ENCODE peak calls at places on chromosomes 16 and 17, in six cellular contexts. L is activated CD4-positive, CD25-positive, alpha-beta regulatory T cell; K is HT-29; C is effector memory CD8-positive, alpha-beta T cell; A is NCI-H460; Z is non-pigmented ciliary epithelial cell. W is an unnamed sample.
A peak's percentile ranks its signal among the peaks of the same experiment; 100 is the strongest.

GRCh38 chr17:39222866-39223834 is 2.6 kb downstream of the STAC2 start:
- DNase-seq in K (no peak), Z (no peak), C (no peak), L (no peak), A (no peak), W (no peak)

GRCh38 chr16:81873843-81874752 is 95.0 kb downstream of the PLCG2 start:
- DNase-seq in C (peak; percentile 56), Z (peak; percentile 17), K (peak; percentile 85), L (peak; percentile 4), A (peak; percentile 25), W (no peak)

GRCh38 chr17:40417258-40417608 is 463 bp downstream of the TOP2A start:
- DNase-seq in A (no peak), C (peak; percentile 22), Z (no peak), K (peak; percentile 56), L (no peak), W (peak; percentile 7)

GRCh38 chr17:36592316-36592710 is 634 bp downstream of the DHRS11 start:
- DNase-seq in A (no peak), C (no peak), L (no peak), K (no peak), Z (no peak), W (no peak)

GRCh38 chr17:9220466-9221230 is 199.3 kb downstream of the NTN1 start:
- DNase-seq in L (no peak), C (no peak), A (no peak), Z (no peak), K (no peak), W (no peak)

GRCh38 chr16:7013990-7014389 is 318.7 kb upstream of the RBFOX1 start:
- DNase-seq in L (no peak), K (no peak), A (peak; percentile 6), Z (no peak), C (no peak), W (no peak)

GRCh38 chr16:58843675-58844074 is 109.6 kb upstream of the GOT2 start:
- DNase-seq in A (peak; percentile 50), Z (peak; percentile 26), C (no peak), L (no peak), K (peak; percentile 53), W (no peak)

GRCh38 chr17:76405607-76405966 is 21.2 kb downstream of the SPHK1 start:
- DNase-seq in A (no peak), L (no peak), C (no peak), Z (no peak), K (no peak), W (no peak)

GRCh38 chr16:21713549-21714368 is 50.0 kb downstream of the OTOA start:
- DNase-seq in C (no peak), A (no peak), Z (no peak), L (no peak), K (no peak), W (no peak)

GRCh38 chr17:31425646-31426045 is 34.2 kb downstream of the RAB11FIP4 start:
- DNase-seq in A (no peak), K (no peak), C (no peak), L (no peak), Z (no peak), W (no peak)

GRCh38 chr16:82630219-82630618 is 3.5 kb downstream of the CDH13 start:
- DNase-seq in A (peak; percentile 71), K (no peak), L (no peak), C (no peak), Z (no peak), W (peak; percentile 51)

GRCh38 chr17:32610027-32610650 is 123.3 kb downstream of the CDK5R1 start:
- DNase-seq in K (no peak), C (no peak), A (no peak), L (no peak), Z (no peak), W (no peak)

GRCh38 chr17:50559674-50560184 is 786 bp upstream of the CACNA1G start:
- DNase-seq in L (no peak), A (peak; percentile 35), C (no peak), K (no peak), Z (no peak), W (no peak)

GRCh38 chr17:34499576-34499975 is 79.8 kb upstream of the TMEM132E start:
- DNase-seq in K (peak; percentile 66), L (no peak), C (no peak), A (peak; percentile 33), Z (no peak), W (no peak)

GRCh38 chr17:63613663-63614062 is 8.6 kb upstream of the MAP3K3 start:
- DNase-seq in C (no peak), A (no peak), Z (no peak), K (no peak), L (no peak), W (no peak)

GRCh38 chr16:12185563-12185962 is 209.0 kb downstream of the SNX29 start:
- DNase-seq in A (no peak), L (no peak), C (no peak), Z (no peak), K (no peak), W (no peak)

GRCh38 chr17:43766413-43767052 is 7.9 kb upstream of the SOST start:
- DNase-seq in A (peak; percentile 48), L (no peak), C (peak; percentile 54), Z (no peak), K (peak; percentile 72), W (no peak)

GRCh38 chr16:65274576-65274975 is 152.7 kb upstream of the CDH11 start:
- DNase-seq in K (no peak), A (no peak), C (no peak), Z (no peak), L (no peak), W (no peak)

GRCh38 chr16:20041924-20042596 is 31.6 kb downstream of the GPR139 start:
- DNase-seq in A (no peak), L (no peak), K (no peak), C (no peak), Z (no peak), W (no peak)

GRCh38 chr17:83062011-83062817 is 17.2 kb upstream of the METRNL start:
- DNase-seq in K (no peak), A (no peak), Z (no peak), L (no peak), C (no peak), W (no peak)

GRCh38 chr16:10745856-10746255 is 2.2 kb downstream of the NUBP1 start:
- DNase-seq in A (no peak), Z (no peak), L (no peak), C (no peak), K (no peak), W (no peak)

GRCh38 chr16:802914-803750 is 2.6 kb upstream of the GNG13 start:
- DNase-seq in K (no peak), L (no peak), A (no peak), C (no peak), Z (no peak), W (no peak)

GRCh38 chr17:47720196-47720595 is 12.8 kb upstream of the TBX21 start:
- DNase-seq in Z (no peak), K (no peak), C (no peak), A (no peak), L (no peak), W (no peak)

GRCh38 chr17:61551255-61551742 is 39.7 kb downstream of the NACA2 start:
- DNase-seq in A (peak; percentile 45), K (peak; percentile 71), L (no peak), Z (no peak), C (no peak), W (peak; percentile 9)

GRCh38 chr17:62562656-62563055 is 64.8 kb upstream of the MRC2 start:
- DNase-seq in C (no peak), A (peak; percentile 48), L (no peak), K (peak; percentile 11), Z (no peak), W (peak; percentile 29)

GRCh38 chr16:3919413-3919812 is 38.9 kb upstream of the CREBBP start:
- DNase-seq in L (no peak), Z (no peak), A (no peak), C (no peak), K (no peak), W (no peak)

GRCh38 chr17:32783602-32784001 is 93.3 kb downstream of the MYO1D start:
- DNase-seq in C (no peak), A (peak; percentile 45), L (no peak), K (peak; percentile 89), Z (peak; percentile 28), W (no peak)

GRCh38 chr16:8798174-8798527 is 512 bp downstream of the PMM2 start:
- DNase-seq in L (no peak), K (no peak), Z (peak; percentile 2), A (no peak), C (no peak), W (no peak)

GRCh38 chr17:73551756-73552155 is 92.5 kb downstream of the SDK2 start:
- DNase-seq in C (no peak), Z (no peak), L (no peak), A (no peak), K (no peak), W (no peak)

GRCh38 chr17:50710650-50711049 is 2.9 kb upstream of the ANKRD40 start:
- DNase-seq in Z (no peak), C (no peak), K (no peak), L (no peak), A (no peak), W (no peak)

GRCh38 chr16:2784536-2785100 is 2.7 kb downstream of the PRSS33 start:
- DNase-seq in L (no peak), Z (no peak), A (no peak), C (no peak), K (no peak), W (no peak)

GRCh38 chr16:1088295-1089170 is 7.5 kb downstream of the C1QTNF8 start:
- DNase-seq in A (no peak), Z (no peak), K (no peak), C (no peak), L (no peak), W (no peak)

GRCh38 chr17:67390646-67391480 is 13.8 kb downstream of the PITPNC1 start:
- DNase-seq in K (peak; percentile 95), C (peak; percentile 43), A (peak; percentile 93), L (peak; percentile 10), Z (peak; percentile 83), W (no peak)

GRCh38 chr17:41415833-41416335 is 8.5 kb downstream of the KRT37 start:
- DNase-seq in K (no peak), L (no peak), A (no peak), Z (peak; percentile 41), C (no peak), W (peak; percentile 38)

GRCh38 chr16:7051586-7052349 is 280.9 kb upstream of the RBFOX1 start:
- DNase-seq in L (no peak), C (no peak), K (no peak), A (no peak), Z (no peak), W (no peak)

GRCh38 chr17:229130-229944 is 47.9 kb upstream of the DOC2B start:
- DNase-seq in A (no peak), K (no peak), C (no peak), L (no peak), Z (no peak), W (no peak)

GRCh38 chr17:54899201-54899600 is 1.5 kb upstream of the TOM1L1 start:
- DNase-seq in C (no peak), L (no peak), K (no peak), Z (no peak), A (no peak), W (no peak)